ENCODE peak calls at places on chromosomes 5 and 9, in six cellular contexts. One of them, this sample, is unnamed.
A peak's percentile ranks its signal among the peaks of the same experiment; 100 is the strongest.

GRCh38 chr5:34449639-34450038 is 206.5 kb upstream of the RAI14 start:
- DNase-seq in heart left ventricle: no peak
- DNase-seq in transverse colon: no peak
- DNase-seq in cardiac muscle cell: no peak
- DNase-seq in CD8-positive, alpha-beta T cell: no peak
- DNase-seq in aorta: no peak
- DNase-seq in this sample: no peak

GRCh38 chr5:115770466-115770865 is 46.0 kb downstream of the CDO1 start:
- DNase-seq in heart left ventricle: no peak
- DNase-seq in transverse colon: no peak
- DNase-seq in cardiac muscle cell: peak; percentile 16
- DNase-seq in CD8-positive, alpha-beta T cell: no peak
- DNase-seq in aorta: no peak
- DNase-seq in this sample: no peak

GRCh38 chr9:16419124-16419523 is 451.3 kb downstream of the BNC2 start:
- DNase-seq in heart left ventricle: no peak
- DNase-seq in transverse colon: no peak
- DNase-seq in cardiac muscle cell: no peak
- DNase-seq in CD8-positive, alpha-beta T cell: no peak
- DNase-seq in aorta: no peak
- DNase-seq in this sample: no peak

GRCh38 chr5:28027851-28028250 is 989.5 kb upstream of the CDH9 start:
- DNase-seq in heart left ventricle: no peak
- DNase-seq in transverse colon: no peak
- DNase-seq in cardiac muscle cell: no peak
- DNase-seq in CD8-positive, alpha-beta T cell: no peak
- DNase-seq in aorta: no peak
- DNase-seq in this sample: no peak

GRCh38 chr5:115432691-115433090 is 111.9 kb downstream of the FEM1C start:
- DNase-seq in heart left ventricle: no peak
- DNase-seq in transverse colon: no peak
- DNase-seq in cardiac muscle cell: no peak
- DNase-seq in CD8-positive, alpha-beta T cell: no peak
- DNase-seq in aorta: no peak
- DNase-seq in this sample: no peak

GRCh38 chr5:170136493-170136892 is 30.8 kb downstream of the FOXI1 start:
- DNase-seq in heart left ventricle: no peak
- DNase-seq in transverse colon: no peak
- DNase-seq in cardiac muscle cell: no peak
- DNase-seq in CD8-positive, alpha-beta T cell: no peak
- DNase-seq in aorta: no peak
- DNase-seq in this sample: no peak

GRCh38 chr9:137407590-137408300 is 15.2 kb downstream of the EXD3 start:
- DNase-seq in heart left ventricle: peak; percentile 67
- DNase-seq in transverse colon: no peak
- DNase-seq in cardiac muscle cell: no peak
- DNase-seq in CD8-positive, alpha-beta T cell: no peak
- DNase-seq in aorta: no peak
- DNase-seq in this sample: no peak

GRCh38 chr5:146645382-146645781 is 129.4 kb upstream of the GPR151 start:
- DNase-seq in heart left ventricle: no peak
- DNase-seq in transverse colon: no peak
- DNase-seq in cardiac muscle cell: peak; percentile 62
- DNase-seq in CD8-positive, alpha-beta T cell: no peak
- DNase-seq in aorta: no peak
- DNase-seq in this sample: no peak

GRCh38 chr5:132491368-132492364 is 1.1 kb upstream of the IRF1 start:
- DNase-seq in heart left ventricle: no peak
- DNase-seq in transverse colon: peak; percentile 48
- DNase-seq in cardiac muscle cell: no peak
- DNase-seq in CD8-positive, alpha-beta T cell: peak; percentile 52
- DNase-seq in aorta: no peak
- DNase-seq in this sample: peak; percentile 36

GRCh38 chr9:87338075-87338989 is 159.3 kb upstream of the DAPK1 start:
- DNase-seq in heart left ventricle: no peak
- DNase-seq in transverse colon: no peak
- DNase-seq in cardiac muscle cell: peak; percentile 11
- DNase-seq in CD8-positive, alpha-beta T cell: no peak
- DNase-seq in aorta: no peak
- DNase-seq in this sample: no peak

GRCh38 chr9:130710822-130711352 is 17.3 kb downstream of the EXOSC2 start:
- DNase-seq in heart left ventricle: no peak
- DNase-seq in transverse colon: no peak
- DNase-seq in cardiac muscle cell: no peak
- DNase-seq in CD8-positive, alpha-beta T cell: no peak
- DNase-seq in aorta: no peak
- DNase-seq in this sample: no peak

GRCh38 chr9:128550770-128551651 is 1.4 kb upstream of the SPTAN1 start:
- DNase-seq in heart left ventricle: peak; percentile 30
- DNase-seq in transverse colon: no peak
- DNase-seq in cardiac muscle cell: no peak
- DNase-seq in CD8-positive, alpha-beta T cell: no peak
- DNase-seq in aorta: no peak
- DNase-seq in this sample: no peak

GRCh38 chr5:134005415-134006118 is 792 bp upstream of the VDAC1 start:
- DNase-seq in heart left ventricle: peak; percentile 47
- DNase-seq in transverse colon: peak; percentile 52
- DNase-seq in cardiac muscle cell: peak; percentile 44
- DNase-seq in CD8-positive, alpha-beta T cell: no peak
- DNase-seq in aorta: peak; percentile 84
- DNase-seq in this sample: no peak

DNA sequence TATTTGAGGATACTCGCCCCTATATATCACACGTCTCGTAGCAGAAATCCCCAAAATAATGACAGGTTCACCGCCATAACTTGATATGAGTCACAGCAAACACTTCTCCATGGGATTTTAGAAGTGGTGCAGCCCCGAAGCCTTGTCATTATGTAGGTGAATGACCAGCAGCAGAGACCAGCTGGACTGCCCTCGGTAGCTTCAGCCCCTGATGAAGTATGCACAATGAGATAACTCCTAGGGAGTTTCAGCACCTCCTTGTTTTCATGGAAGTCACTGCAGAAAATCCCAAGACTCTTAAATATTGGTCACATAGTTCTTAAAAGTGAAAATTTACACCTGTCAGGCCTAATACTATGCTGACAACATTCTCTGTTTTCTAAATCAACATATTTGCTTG is 1.9 kb downstream of the CTNND2 start:
- DNase-seq in heart left ventricle: no peak
- DNase-seq in transverse colon: no peak
- DNase-seq in cardiac muscle cell: no peak
- DNase-seq in CD8-positive, alpha-beta T cell: no peak
- DNase-seq in aorta: no peak
- DNase-seq in this sample: no peak
- H3K27ac ChIP-seq in heart left ventricle: peak overlapping the region; percentile 85
- H3K27ac ChIP-seq in transverse colon: no peak overlapping the region
- H3K27ac ChIP-seq in cardiac muscle cell: no peak overlapping the region
- H3K27ac ChIP-seq in CD8-positive, alpha-beta T cell: no peak overlapping the region
- H3K27ac ChIP-seq in aorta: no peak overlapping the region
- H3K27ac ChIP-seq in this sample: no peak overlapping the region

GRCh38 chr9:113164536-113165300 is 13.9 kb downstream of the SLC31A2 start:
- DNase-seq in heart left ventricle: peak; percentile 57
- DNase-seq in transverse colon: no peak
- DNase-seq in cardiac muscle cell: no peak
- DNase-seq in CD8-positive, alpha-beta T cell: no peak
- DNase-seq in aorta: no peak
- DNase-seq in this sample: no peak
- H3K27ac ChIP-seq in heart left ventricle: no peak overlapping the region
- H3K27ac ChIP-seq in transverse colon: no peak overlapping the region
- H3K27ac ChIP-seq in cardiac muscle cell: no peak overlapping the region
- H3K27ac ChIP-seq in CD8-positive, alpha-beta T cell: no peak overlapping the region
- H3K27ac ChIP-seq in aorta: no peak overlapping the region
- H3K27ac ChIP-seq in this sample: no peak overlapping the region

GRCh38 chr5:168291961-168292782 is 727 bp downstream of the WWC1 start:
- DNase-seq in heart left ventricle: no peak
- DNase-seq in transverse colon: peak; percentile 29
- DNase-seq in cardiac muscle cell: no peak
- DNase-seq in CD8-positive, alpha-beta T cell: no peak
- DNase-seq in aorta: no peak
- DNase-seq in this sample: no peak
- H3K27ac ChIP-seq in heart left ventricle: no peak overlapping the region
- H3K27ac ChIP-seq in transverse colon: peak overlapping the region; percentile 36
- H3K27ac ChIP-seq in cardiac muscle cell: no peak overlapping the region
- H3K27ac ChIP-seq in CD8-positive, alpha-beta T cell: no peak overlapping the region
- H3K27ac ChIP-seq in aorta: no peak overlapping the region
- H3K27ac ChIP-seq in this sample: no peak overlapping the region

DNA sequence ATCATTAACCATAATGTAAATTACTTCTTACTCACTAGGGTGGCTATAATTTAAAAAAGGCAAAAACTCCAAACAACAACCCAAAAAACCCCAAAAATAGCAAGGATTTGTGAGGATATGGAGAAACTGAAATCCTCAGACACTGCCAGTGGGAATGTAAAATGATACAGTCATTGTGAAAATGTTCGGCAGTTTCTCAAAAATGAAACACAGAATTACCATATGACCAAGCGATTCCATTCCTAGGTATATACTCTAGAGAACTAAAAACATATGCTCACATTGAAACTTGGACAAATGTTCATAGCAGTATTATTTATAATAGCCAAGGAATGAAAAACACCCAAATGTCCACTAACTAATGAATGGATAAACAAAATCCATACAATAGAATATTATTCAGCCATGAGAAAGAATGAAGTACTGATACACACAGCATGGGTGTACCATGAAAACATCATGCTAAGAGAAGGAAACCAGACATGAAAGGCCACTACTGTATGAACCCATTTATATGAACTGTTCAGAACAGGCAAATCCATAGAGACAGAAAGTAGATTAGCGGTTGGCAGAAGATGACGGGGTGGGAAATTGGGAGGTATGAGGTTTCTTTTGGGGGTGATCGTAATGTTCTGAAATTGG is 119.1 kb downstream of the MAPKAP1 start:
- DNase-seq in heart left ventricle: no peak
- DNase-seq in transverse colon: no peak
- DNase-seq in cardiac muscle cell: no peak
- DNase-seq in CD8-positive, alpha-beta T cell: no peak
- DNase-seq in aorta: no peak
- DNase-seq in this sample: no peak
- H3K27ac ChIP-seq in heart left ventricle: no peak overlapping the region
- H3K27ac ChIP-seq in transverse colon: no peak overlapping the region
- H3K27ac ChIP-seq in cardiac muscle cell: no peak overlapping the region
- H3K27ac ChIP-seq in CD8-positive, alpha-beta T cell: no peak overlapping the region
- H3K27ac ChIP-seq in aorta: no peak overlapping the region
- H3K27ac ChIP-seq in this sample: no peak overlapping the region

DNA sequence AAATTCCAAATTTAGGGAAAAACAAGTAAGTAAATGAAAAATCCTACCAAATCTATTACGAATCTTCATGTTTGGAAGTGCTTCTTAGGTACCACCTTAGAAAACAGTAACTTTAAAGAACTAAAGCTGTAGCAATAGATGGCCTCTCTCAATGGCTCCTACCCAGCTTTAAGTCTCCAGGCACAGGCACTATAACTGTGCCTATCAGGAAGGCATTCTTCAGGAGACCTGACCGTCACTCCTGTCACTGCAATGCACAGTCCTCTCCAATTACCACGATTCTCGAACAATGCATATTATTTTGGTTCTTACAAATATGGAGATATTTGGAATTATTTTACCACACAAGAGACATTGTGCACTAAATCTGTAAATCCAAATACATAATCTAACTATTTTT is 12.9 kb downstream of the NFIB start:
- DNase-seq in heart left ventricle: no peak
- DNase-seq in transverse colon: no peak
- DNase-seq in cardiac muscle cell: no peak
- DNase-seq in CD8-positive, alpha-beta T cell: no peak
- DNase-seq in aorta: no peak
- DNase-seq in this sample: no peak
- H3K27ac ChIP-seq in heart left ventricle: peak overlapping the region; percentile 58
- H3K27ac ChIP-seq in transverse colon: no peak overlapping the region
- H3K27ac ChIP-seq in cardiac muscle cell: no peak overlapping the region
- H3K27ac ChIP-seq in CD8-positive, alpha-beta T cell: no peak overlapping the region
- H3K27ac ChIP-seq in aorta: no peak overlapping the region
- H3K27ac ChIP-seq in this sample: no peak overlapping the region

GRCh38 chr9:89534888-89535287 is 37.0 kb upstream of the SEMA4D start:
- DNase-seq in heart left ventricle: no peak
- DNase-seq in transverse colon: no peak
- DNase-seq in cardiac muscle cell: no peak
- DNase-seq in CD8-positive, alpha-beta T cell: no peak
- DNase-seq in aorta: no peak
- DNase-seq in this sample: no peak

GRCh38 chr9:89532944-89533343 is 35.0 kb upstream of the SEMA4D start:
- DNase-seq in heart left ventricle: no peak
- DNase-seq in transverse colon: no peak
- DNase-seq in cardiac muscle cell: no peak
- DNase-seq in CD8-positive, alpha-beta T cell: no peak
- DNase-seq in aorta: no peak
- DNase-seq in this sample: no peak

GRCh38 chr9:89534464-89534863 is 36.6 kb upstream of the SEMA4D start:
- DNase-seq in heart left ventricle: no peak
- DNase-seq in transverse colon: no peak
- DNase-seq in cardiac muscle cell: no peak
- DNase-seq in CD8-positive, alpha-beta T cell: no peak
- DNase-seq in aorta: no peak
- DNase-seq in this sample: no peak

GRCh38 chr9:89532478-89532877 is 34.6 kb upstream of the SEMA4D start:
- DNase-seq in heart left ventricle: no peak
- DNase-seq in transverse colon: no peak
- DNase-seq in cardiac muscle cell: no peak
- DNase-seq in CD8-positive, alpha-beta T cell: no peak
- DNase-seq in aorta: no peak
- DNase-seq in this sample: no peak

DNA sequence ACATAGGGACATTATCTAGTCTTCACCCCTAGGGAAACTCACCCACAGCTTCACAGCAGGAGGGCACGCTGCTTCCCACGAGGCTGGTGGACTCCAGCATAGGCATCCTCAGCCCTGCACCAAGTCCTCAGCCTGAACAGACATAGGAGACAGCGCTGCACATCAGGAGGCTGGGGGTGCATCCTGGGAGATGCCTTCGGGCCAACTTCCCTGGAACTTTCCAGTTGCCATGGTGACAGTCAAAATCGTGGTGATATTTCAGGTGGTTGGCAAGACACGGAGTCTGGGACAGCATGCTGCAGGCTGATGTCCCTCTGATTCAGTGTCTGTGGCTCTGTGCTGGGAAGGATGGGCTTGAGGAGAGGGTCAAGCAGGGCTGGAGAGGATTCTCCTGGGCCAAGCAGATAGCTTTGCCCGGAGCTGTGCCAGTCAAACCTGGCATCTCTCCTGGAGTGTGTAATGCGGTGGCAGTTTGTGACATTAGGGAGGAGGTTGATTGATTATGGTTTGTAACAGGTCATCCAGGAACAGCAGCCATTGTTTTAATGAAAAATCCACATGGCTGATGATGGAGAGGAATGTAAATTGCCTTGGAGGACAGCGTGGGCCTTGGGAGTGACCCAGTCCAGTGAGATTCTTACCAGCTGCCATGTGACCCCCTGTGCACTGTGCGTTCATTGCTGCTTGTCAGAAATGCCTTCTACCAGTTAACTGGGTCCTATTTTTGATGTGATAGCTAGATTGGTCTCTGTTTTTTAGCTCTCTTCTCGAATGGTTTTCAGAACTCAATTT is 35.7 kb upstream of the SEMA4D start:
- DNase-seq in heart left ventricle: no peak
- DNase-seq in transverse colon: no peak
- DNase-seq in cardiac muscle cell: no peak
- DNase-seq in CD8-positive, alpha-beta T cell: no peak
- DNase-seq in aorta: no peak
- DNase-seq in this sample: no peak
- H3K27ac ChIP-seq in heart left ventricle: no peak overlapping the region
- H3K27ac ChIP-seq in transverse colon: no peak overlapping the region
- H3K27ac ChIP-seq in cardiac muscle cell: no peak overlapping the region
- H3K27ac ChIP-seq in CD8-positive, alpha-beta T cell: no peak overlapping the region
- H3K27ac ChIP-seq in aorta: no peak overlapping the region
- H3K27ac ChIP-seq in this sample: no peak overlapping the region

GRCh38 chr9:133492061-133493021 is 13.4 kb upstream of the SLC2A6 start:
- DNase-seq in heart left ventricle: no peak
- DNase-seq in transverse colon: no peak
- DNase-seq in cardiac muscle cell: no peak
- DNase-seq in CD8-positive, alpha-beta T cell: no peak
- DNase-seq in aorta: no peak
- DNase-seq in this sample: no peak
- H3K27ac ChIP-seq in heart left ventricle: peak overlapping the region; percentile 46
- H3K27ac ChIP-seq in transverse colon: peak overlapping the region; percentile 39
- H3K27ac ChIP-seq in cardiac muscle cell: peak overlapping the region; percentile 26
- H3K27ac ChIP-seq in CD8-positive, alpha-beta T cell: no peak overlapping the region
- H3K27ac ChIP-seq in aorta: peak overlapping the region; percentile 4
- H3K27ac ChIP-seq in this sample: no peak overlapping the region